ENCODE peak calls at places on chromosome X, in ten cellular contexts. One of them, this sample, is unnamed.

GRCh38 chrX:71619193-71619592 is 882 bp upstream of the CXCR3 start:
- DNase-seq in mesenchymal stem cell: no peak
- DNase-seq in transverse colon: no peak
- DNase-seq in tibial nerve: no peak
- DNase-seq in SK-N-SH: no peak
- DNase-seq in K562: no peak
- DNase-seq in psoas muscle: no peak
- DNase-seq in AG04450: no peak
- DNase-seq in substantia nigra: no peak
- DNase-seq in CD8-positive, alpha-beta memory T cell: peak
- DNase-seq in this sample: no peak

GRCh38 chrX:115592997-115593734 is 32.2 kb downstream of the PLS3 start:
- DNase-seq in CD8-positive, alpha-beta memory T cell: no peak
- DNase-seq in K562: no peak
- DNase-seq in SK-N-SH: no peak
- DNase-seq in psoas muscle: no peak
- DNase-seq in tibial nerve: no peak
- DNase-seq in substantia nigra: no peak
- DNase-seq in AG04450: no peak
- DNase-seq in mesenchymal stem cell: peak
- DNase-seq in transverse colon: no peak
- DNase-seq in this sample: peak

GRCh38 chrX:34813618-34814017 is 129.0 kb upstream of the FAM47B start:
- DNase-seq in substantia nigra: no peak
- DNase-seq in AG04450: no peak
- DNase-seq in mesenchymal stem cell: no peak
- DNase-seq in CD8-positive, alpha-beta memory T cell: no peak
- DNase-seq in SK-N-SH: no peak
- DNase-seq in psoas muscle: no peak
- DNase-seq in transverse colon: no peak
- DNase-seq in tibial nerve: no peak
- DNase-seq in K562: no peak
- DNase-seq in this sample: no peak

GRCh38 chrX:30888526-30889146 is 418 bp downstream of the TAB3 start:
- DNase-seq in substantia nigra: no peak
- DNase-seq in mesenchymal stem cell: peak
- DNase-seq in tibial nerve: no peak
- DNase-seq in psoas muscle: peak
- DNase-seq in SK-N-SH: no peak
- DNase-seq in K562: peak
- DNase-seq in AG04450: no peak
- DNase-seq in CD8-positive, alpha-beta memory T cell: no peak
- DNase-seq in transverse colon: peak
- DNase-seq in this sample: no peak

GRCh38 chrX:38220936-38221386 is 290 bp upstream of the SRPX start:
- DNase-seq in tibial nerve: no peak
- DNase-seq in K562: no peak
- DNase-seq in AG04450: no peak
- DNase-seq in transverse colon: no peak
- DNase-seq in CD8-positive, alpha-beta memory T cell: no peak
- DNase-seq in substantia nigra: peak
- DNase-seq in mesenchymal stem cell: peak
- DNase-seq in psoas muscle: peak
- DNase-seq in SK-N-SH: no peak
- DNase-seq in this sample: no peak

GRCh38 chrX:55342533-55343501 is 78.1 kb upstream of the PAGE3 start:
- DNase-seq in substantia nigra: no peak
- DNase-seq in SK-N-SH: peak
- DNase-seq in mesenchymal stem cell: no peak
- DNase-seq in CD8-positive, alpha-beta memory T cell: peak
- DNase-seq in K562: peak
- DNase-seq in transverse colon: peak
- DNase-seq in tibial nerve: peak
- DNase-seq in AG04450: no peak
- DNase-seq in psoas muscle: no peak
- DNase-seq in this sample: no peak

GRCh38 chrX:33195698-33196097 is 15.7 kb downstream of the DMD start:
- DNase-seq in AG04450: no peak
- DNase-seq in psoas muscle: no peak
- DNase-seq in mesenchymal stem cell: no peak
- DNase-seq in K562: no peak
- DNase-seq in CD8-positive, alpha-beta memory T cell: no peak
- DNase-seq in transverse colon: no peak
- DNase-seq in SK-N-SH: no peak
- DNase-seq in tibial nerve: no peak
- DNase-seq in substantia nigra: no peak
- DNase-seq in this sample: no peak

GRCh38 chrX:118631586-118631985 is 95.8 kb upstream of the IL13RA1 start:
- DNase-seq in psoas muscle: no peak
- DNase-seq in AG04450: no peak
- DNase-seq in substantia nigra: no peak
- DNase-seq in K562: no peak
- DNase-seq in transverse colon: no peak
- DNase-seq in mesenchymal stem cell: no peak
- DNase-seq in SK-N-SH: no peak
- DNase-seq in tibial nerve: no peak
- DNase-seq in CD8-positive, alpha-beta memory T cell: no peak
- DNase-seq in this sample: no peak

GRCh38 chrX:65677954-65678469 is 10.6 kb downstream of the MSN start:
- DNase-seq in SK-N-SH: no peak
- DNase-seq in substantia nigra: peak
- DNase-seq in AG04450: peak
- DNase-seq in psoas muscle: no peak
- DNase-seq in transverse colon: no peak
- DNase-seq in CD8-positive, alpha-beta memory T cell: no peak
- DNase-seq in K562: no peak
- DNase-seq in mesenchymal stem cell: peak
- DNase-seq in tibial nerve: peak
- DNase-seq in this sample: peak

GRCh38 chrX:129788527-129788926 is 8.8 kb downstream of the SASH3 start:
- DNase-seq in K562: no peak
- DNase-seq in substantia nigra: no peak
- DNase-seq in transverse colon: no peak
- DNase-seq in SK-N-SH: no peak
- DNase-seq in mesenchymal stem cell: no peak
- DNase-seq in psoas muscle: no peak
- DNase-seq in tibial nerve: no peak
- DNase-seq in AG04450: no peak
- DNase-seq in CD8-positive, alpha-beta memory T cell: no peak
- DNase-seq in this sample: no peak

GRCh38 chrX:19204623-19205022 is 82.4 kb upstream of the ADGRG2 start:
- DNase-seq in tibial nerve: no peak
- DNase-seq in K562: no peak
- DNase-seq in CD8-positive, alpha-beta memory T cell: no peak
- DNase-seq in psoas muscle: no peak
- DNase-seq in SK-N-SH: no peak
- DNase-seq in substantia nigra: no peak
- DNase-seq in mesenchymal stem cell: no peak
- DNase-seq in AG04450: no peak
- DNase-seq in transverse colon: no peak
- DNase-seq in this sample: no peak

DNA sequence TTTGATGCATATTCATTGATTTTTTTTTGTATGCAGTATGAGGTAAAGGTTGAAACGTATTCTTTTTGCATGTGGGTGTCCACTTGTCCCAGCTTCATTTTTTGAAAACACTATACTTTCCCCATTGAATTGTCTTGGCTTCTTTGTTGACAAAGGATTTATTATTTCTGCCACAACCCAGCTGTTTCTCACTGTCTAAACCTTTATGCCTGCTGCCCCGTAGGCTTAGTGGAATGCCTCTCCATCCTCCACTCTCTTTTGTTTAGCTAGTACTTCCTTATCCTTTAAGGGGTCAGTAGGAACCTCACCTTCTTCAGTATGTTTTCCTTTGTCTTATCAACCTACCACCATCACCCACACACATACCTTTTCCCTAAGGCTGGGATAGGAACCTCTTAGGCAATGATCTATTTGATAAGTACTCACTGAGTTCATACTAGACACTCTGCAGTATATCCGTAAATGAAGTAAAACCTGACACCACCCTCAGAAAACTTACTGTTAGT is 8.5 kb downstream of the FMR1 start:
- DNase-seq in tibial nerve: no peak
- DNase-seq in CD8-positive, alpha-beta memory T cell: no peak
- DNase-seq in substantia nigra: no peak
- DNase-seq in transverse colon: no peak
- DNase-seq in SK-N-SH: no peak
- DNase-seq in AG04450: no peak
- DNase-seq in psoas muscle: no peak
- DNase-seq in mesenchymal stem cell: no peak
- DNase-seq in K562: no peak
- DNase-seq in this sample: no peak
- H3K27ac ChIP-seq in tibial nerve: no peak
- H3K27ac ChIP-seq in CD8-positive, alpha-beta memory T cell: no peak
- H3K27ac ChIP-seq in substantia nigra: no peak
- H3K27ac ChIP-seq in transverse colon: no peak
- H3K27ac ChIP-seq in SK-N-SH: no peak
- H3K27ac ChIP-seq in AG04450: no peak
- H3K27ac ChIP-seq in psoas muscle: no peak
- H3K27ac ChIP-seq in mesenchymal stem cell: no peak
- H3K27ac ChIP-seq in K562: no peak
- H3K27ac ChIP-seq in this sample: no peak

GRCh38 chrX:45756562-45756961 is 555.9 kb upstream of the DIPK2B start:
- DNase-seq in substantia nigra: no peak
- DNase-seq in SK-N-SH: no peak
- DNase-seq in K562: no peak
- DNase-seq in tibial nerve: no peak
- DNase-seq in mesenchymal stem cell: peak
- DNase-seq in AG04450: no peak
- DNase-seq in CD8-positive, alpha-beta memory T cell: no peak
- DNase-seq in psoas muscle: no peak
- DNase-seq in transverse colon: no peak
- DNase-seq in this sample: peak

GRCh38 chrX:45758738-45759397 is 558.2 kb upstream of the DIPK2B start:
- DNase-seq in mesenchymal stem cell: peak
- DNase-seq in psoas muscle: no peak
- DNase-seq in SK-N-SH: no peak
- DNase-seq in K562: no peak
- DNase-seq in transverse colon: no peak
- DNase-seq in tibial nerve: no peak
- DNase-seq in substantia nigra: no peak
- DNase-seq in AG04450: no peak
- DNase-seq in CD8-positive, alpha-beta memory T cell: peak
- DNase-seq in this sample: no peak

GRCh38 chrX:45760187-45760742 is 559.6 kb upstream of the DIPK2B start:
- DNase-seq in AG04450: no peak
- DNase-seq in substantia nigra: no peak
- DNase-seq in tibial nerve: no peak
- DNase-seq in K562: no peak
- DNase-seq in transverse colon: no peak
- DNase-seq in SK-N-SH: no peak
- DNase-seq in CD8-positive, alpha-beta memory T cell: no peak
- DNase-seq in psoas muscle: no peak
- DNase-seq in mesenchymal stem cell: peak
- DNase-seq in this sample: no peak

GRCh38 chrX:45757272-45757671 is 556.6 kb upstream of the DIPK2B start:
- DNase-seq in SK-N-SH: no peak
- DNase-seq in mesenchymal stem cell: no peak
- DNase-seq in tibial nerve: no peak
- DNase-seq in psoas muscle: no peak
- DNase-seq in transverse colon: no peak
- DNase-seq in K562: no peak
- DNase-seq in substantia nigra: no peak
- DNase-seq in AG04450: no peak
- DNase-seq in CD8-positive, alpha-beta memory T cell: no peak
- DNase-seq in this sample: no peak

DNA sequence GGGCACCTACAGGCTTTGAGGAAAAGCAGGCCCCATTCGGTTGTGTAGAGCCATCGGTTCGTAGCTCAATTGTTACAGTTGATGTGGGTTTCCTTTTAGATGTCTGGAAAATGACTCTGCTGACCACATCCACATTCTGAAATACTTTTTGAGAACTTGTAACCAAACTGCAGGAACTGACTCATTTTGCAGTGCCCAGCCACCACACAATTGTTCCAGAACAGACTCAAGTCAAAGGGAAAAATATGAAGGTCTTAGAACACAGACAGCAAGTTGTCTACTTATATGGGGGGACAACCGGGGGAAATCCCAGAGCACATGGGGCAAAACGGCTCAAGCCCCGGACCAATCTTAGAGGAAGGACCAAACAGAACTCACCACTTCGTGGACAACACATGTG is 557.6 kb upstream of the DIPK2B start:
- DNase-seq in CD8-positive, alpha-beta memory T cell: peak
- DNase-seq in mesenchymal stem cell: peak
- DNase-seq in AG04450: peak
- DNase-seq in transverse colon: peak
- DNase-seq in substantia nigra: peak
- DNase-seq in SK-N-SH: no peak
- DNase-seq in K562: no peak
- DNase-seq in tibial nerve: no peak
- DNase-seq in psoas muscle: no peak
- DNase-seq in this sample: no peak
- H3K27ac ChIP-seq in CD8-positive, alpha-beta memory T cell: peak
- H3K27ac ChIP-seq in mesenchymal stem cell: peak
- H3K27ac ChIP-seq in AG04450: peak
- H3K27ac ChIP-seq in transverse colon: peak
- H3K27ac ChIP-seq in substantia nigra: no peak
- H3K27ac ChIP-seq in SK-N-SH: peak
- H3K27ac ChIP-seq in K562: no peak
- H3K27ac ChIP-seq in tibial nerve: peak
- H3K27ac ChIP-seq in psoas muscle: no peak
- H3K27ac ChIP-seq in this sample: no peak

DNA sequence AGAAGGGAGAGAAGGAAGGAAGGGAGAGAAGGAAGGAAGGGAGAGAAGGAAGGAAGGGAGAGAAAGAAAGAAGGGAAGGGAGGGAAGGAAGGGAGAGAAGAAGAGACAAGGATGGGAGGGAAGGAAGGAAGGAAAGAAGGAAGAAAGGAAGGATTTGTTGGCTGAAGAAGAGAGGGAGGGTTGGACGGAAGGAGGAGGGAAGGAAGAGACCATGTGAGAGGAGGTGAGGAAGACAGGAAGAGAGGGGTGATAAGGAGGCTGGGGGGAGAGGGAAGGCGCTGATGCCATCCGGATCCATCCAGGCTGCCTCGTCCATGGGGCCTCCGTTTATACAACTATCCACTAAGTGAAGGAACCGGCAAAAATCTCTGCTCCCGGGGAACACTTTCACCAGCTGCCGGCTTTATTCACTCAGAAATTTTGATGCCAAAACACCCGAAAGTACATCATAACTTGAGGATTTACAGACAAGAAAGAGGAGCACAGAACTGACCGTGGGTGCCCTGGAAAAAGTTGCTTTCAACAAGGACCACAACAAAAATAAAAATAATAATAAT is 14.9 kb downstream of the DHRSX start:
- DNase-seq in tibial nerve: no peak
- DNase-seq in SK-N-SH: no peak
- DNase-seq in K562: no peak
- DNase-seq in psoas muscle: no peak
- DNase-seq in substantia nigra: no peak
- DNase-seq in mesenchymal stem cell: no peak
- DNase-seq in transverse colon: no peak
- DNase-seq in AG04450: no peak
- DNase-seq in CD8-positive, alpha-beta memory T cell: no peak
- DNase-seq in this sample: no peak
- H3K27ac ChIP-seq in tibial nerve: peak
- H3K27ac ChIP-seq in SK-N-SH: no peak
- H3K27ac ChIP-seq in K562: no peak
- H3K27ac ChIP-seq in psoas muscle: no peak
- H3K27ac ChIP-seq in substantia nigra: no peak
- H3K27ac ChIP-seq in mesenchymal stem cell: no peak
- H3K27ac ChIP-seq in transverse colon: peak
- H3K27ac ChIP-seq in AG04450: peak
- H3K27ac ChIP-seq in CD8-positive, alpha-beta memory T cell: no peak
- H3K27ac ChIP-seq in this sample: peak

GRCh38 chrX:1455948-1456280 is 3.2 kb upstream of the ASMTL start:
- DNase-seq in tibial nerve: no peak
- DNase-seq in transverse colon: no peak
- DNase-seq in K562: no peak
- DNase-seq in AG04450: no peak
- DNase-seq in psoas muscle: no peak
- DNase-seq in substantia nigra: no peak
- DNase-seq in SK-N-SH: no peak
- DNase-seq in mesenchymal stem cell: no peak
- DNase-seq in CD8-positive, alpha-beta memory T cell: peak
- DNase-seq in this sample: no peak
- H3K27ac ChIP-seq in tibial nerve: no peak
- H3K27ac ChIP-seq in transverse colon: no peak
- H3K27ac ChIP-seq in K562: no peak
- H3K27ac ChIP-seq in AG04450: no peak
- H3K27ac ChIP-seq in psoas muscle: no peak
- H3K27ac ChIP-seq in substantia nigra: no peak
- H3K27ac ChIP-seq in SK-N-SH: no peak
- H3K27ac ChIP-seq in mesenchymal stem cell: no peak
- H3K27ac ChIP-seq in CD8-positive, alpha-beta memory T cell: no peak
- H3K27ac ChIP-seq in this sample: no peak

This sample was measured in prostate gland.